ENCODE peak calls at places on chromosomes 5 and 9, in seven cellular contexts. V is GM12878, N is HepG2, T is K562, Y is neural progenitor cell, Z is fibroblast of lung, F is astrocyte. S is an unnamed sample. For H4K20me1, the result is how much of the 10 kb centered on the place peaks cover.

GRCh38 chr9:84402517-84402916 is 62.0 kb upstream of the SLC28A3 start:
- DNase-seq in V (no peak), N (no peak), T (no peak), Y (no peak), Z (no peak), F (no peak), S (no peak)

GRCh38 chr5:103441523-103441922 is 121.1 kb downstream of the NUDT12 start:
- DNase-seq in V (no peak), N (no peak), T (no peak), Y (peak), Z (no peak), F (no peak), S (no peak)

GRCh38 chr9:137453643-137454081 is 5.5 kb downstream of the NSMF start:
- DNase-seq in V (no peak), N (peak), T (peak), Y (peak), Z (peak), F (no peak), S (peak)

GRCh38 chr5:96708600-96708999 is 46.4 kb downstream of the CAST start:
- DNase-seq in V (no peak), N (no peak), T (no peak), Y (no peak), Z (no peak), F (no peak), S (no peak)

GRCh38 chr9:130290353-130291181 is 25.0 kb downstream of the HMCN2 start:
- DNase-seq in V (no peak), N (no peak), T (no peak), Y (no peak), Z (peak), F (peak), S (no peak)

GRCh38 chr5:135185461-135186075 is 151.5 kb upstream of the PITX1 start:
- DNase-seq in V (no peak), N (no peak), T (no peak), Y (no peak), Z (peak), F (peak), S (no peak)

GRCh38 chr9:84070590-84070989 is 90.0 kb downstream of the RMI1 start:
- DNase-seq in V (no peak), N (no peak), T (no peak), Y (no peak), Z (no peak), F (no peak), S (no peak)

GRCh38 chr5:163821142-163821541 is 315.7 kb downstream of the MAT2B start:
- DNase-seq in V (no peak), N (no peak), T (no peak), Y (peak), Z (no peak), F (no peak), S (no peak)

GRCh38 chr5:91052977-91053732 is 330.0 kb downstream of the ARRDC3 start:
- DNase-seq in V (no peak), N (no peak), T (no peak), Y (no peak), Z (peak), F (no peak), S (no peak)

GRCh38 chr5:170314696-170315095 is 17.1 kb upstream of the LCP2 start:
- DNase-seq in V (no peak), N (no peak), T (no peak), Y (no peak), Z (no peak), F (no peak), S (no peak)

GRCh38 chr9:26078706-26079105 is 400.5 kb upstream of the TUSC1 start:
- DNase-seq in V (no peak), N (no peak), T (no peak), Y (no peak), Z (no peak), F (no peak), S (no peak)

GRCh38 chr5:81425569-81425968 is 31.6 kb upstream of the ACOT12 start:
- DNase-seq in V (no peak), N (peak), T (peak), Y (peak), Z (peak), F (peak), S (peak)

GRCh38 chr5:120382813-120383212 is 81.3 kb upstream of the PRR16 start:
- DNase-seq in V (no peak), N (no peak), T (no peak), Y (no peak), Z (no peak), F (no peak), S (no peak)

GRCh38 chr5:16930487-16930886 is 5.6 kb downstream of the MYO10 start:
- DNase-seq in V (no peak), N (no peak), T (no peak), Y (peak), Z (no peak), F (no peak), S (no peak)

GRCh38 chr9:126366366-126367011 is 39.9 kb downstream of the MVB12B start:
- DNase-seq in V (no peak), N (no peak), T (no peak), Y (no peak), Z (peak), F (peak), S (no peak)

GRCh38 chr5:123528059-123528458 is 16.1 kb downstream of the CSNK1G3 start:
- DNase-seq in V (no peak), N (no peak), T (no peak), Y (no peak), Z (no peak), F (no peak), S (no peak)

GRCh38 chr9:104746798-104747197 is 685 bp upstream of the NIPSNAP3A start:
- DNase-seq in V (no peak), N (no peak), T (no peak), Y (no peak), Z (no peak), F (no peak), S (no peak)

GRCh38 chr9:84716217-84716616 is 46.7 kb downstream of the NTRK2 start:
- DNase-seq in V (no peak), N (no peak), T (no peak), Y (no peak), Z (no peak), F (no peak), S (no peak)

GRCh38 chr5:58849995-58850667 is 267.3 kb downstream of the RAB3C start:
- DNase-seq in V (no peak), N (peak), T (peak), Y (peak), Z (peak), F (peak), S (peak)

GRCh38 chr5:178229861-178230260 is 2.7 kb downstream of the PHYKPL start:
- DNase-seq in V (no peak), N (no peak), T (no peak), Y (no peak), Z (no peak), F (no peak), S (no peak)

GRCh38 chr9:123120953-123121352 is 87.5 kb downstream of the GPR21 start:
- DNase-seq in V (no peak), N (no peak), T (no peak), Y (no peak), Z (peak), F (no peak), S (no peak)

GRCh38 chr9:110638381-110638954 is 30.1 kb upstream of the MUSK start:
- DNase-seq in V (no peak), N (no peak), T (no peak), Y (no peak), Z (peak), F (no peak), S (peak)

GRCh38 chr9:76987594-76988200 is 31.8 kb upstream of the FOXB2 start:
- DNase-seq in V (peak), N (peak), T (peak), Y (peak), Z (peak), F (peak), S (peak)

GRCh38 chr5:140977003-140977402 is 10.7 kb downstream of the PCDHAC2 start:
- DNase-seq in V (no peak), N (no peak), T (no peak), Y (no peak), Z (peak), F (no peak), S (no peak)

GRCh38 chr5:140227046-140227445 is 52.1 kb downstream of the CYSTM1 start:
- DNase-seq in V (no peak), N (no peak), T (no peak), Y (no peak), Z (no peak), F (no peak), S (peak)

GRCh38 chr9:38062106-38062497 is 6.9 kb downstream of the SHB start:
- DNase-seq in V (no peak), N (no peak), T (no peak), Y (no peak), Z (no peak), F (no peak), S (no peak)

GRCh38 chr9:38060688-38061087 is 8.3 kb downstream of the SHB start:
- DNase-seq in V (no peak), N (no peak), T (no peak), Y (no peak), Z (no peak), F (no peak), S (no peak)

GRCh38 chr9:38062498-38063362 is 6.3 kb downstream of the SHB start:
- DNase-seq in V (no peak), N (peak), T (peak), Y (no peak), Z (peak), F (peak), S (peak)

GRCh38 chr9:38063363-38063707 is 5.7 kb downstream of the SHB start:
- DNase-seq in V (no peak), N (no peak), T (no peak), Y (no peak), Z (no peak), F (no peak), S (no peak)

DNA sequence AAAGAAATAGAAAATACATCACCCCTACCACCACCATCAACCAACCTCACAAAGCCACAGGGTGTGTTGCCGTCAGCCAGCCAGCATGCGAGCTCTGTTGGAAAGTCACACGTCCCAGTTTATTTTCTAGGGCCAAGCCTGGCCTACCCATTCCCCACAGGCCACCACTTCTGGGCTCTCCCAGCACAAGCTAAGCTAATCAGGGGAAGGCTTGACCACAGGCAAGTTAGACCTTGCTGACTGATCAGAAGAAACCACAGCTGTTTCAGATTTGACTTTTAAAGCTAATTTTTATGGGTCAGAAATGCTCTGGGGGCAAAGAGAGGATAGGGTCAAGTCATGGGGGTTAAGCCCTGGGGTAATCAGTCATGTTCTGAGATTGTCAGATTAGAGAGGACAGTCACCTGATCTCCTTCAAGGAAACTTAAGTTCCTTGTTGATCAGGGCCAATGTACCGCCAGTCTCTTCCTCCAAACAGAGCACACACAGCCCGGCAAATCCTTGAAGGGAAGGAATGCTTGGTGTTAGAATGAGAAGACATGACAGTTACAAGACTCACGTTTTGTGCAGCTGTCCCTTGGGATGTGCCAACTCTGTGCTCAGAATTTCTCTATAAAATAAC is 7.6 kb downstream of the SHB start:
- DNase-seq in V (peak), N (no peak), T (no peak), Y (no peak), Z (no peak), F (no peak), S (no peak)
- H4K20me1 ChIP-seq in V (under half), N (under half), T (half or more), Y (under half), Z (under half), F (half or more), S (half or more)

GRCh38 chr5:73307645-73308346 is 134.8 kb downstream of the TMEM174 start:
- DNase-seq in V (no peak), N (no peak), T (no peak), Y (no peak), Z (no peak), F (no peak), S (no peak)

GRCh38 chr5:73314395-73315195 is 134.0 kb downstream of the FOXD1 start:
- DNase-seq in V (no peak), N (no peak), T (no peak), Y (no peak), Z (peak), F (peak), S (peak)

GRCh38 chr5:73311291-73312110 is 137.1 kb downstream of the FOXD1 start:
- DNase-seq in V (no peak), N (no peak), T (no peak), Y (peak), Z (peak), F (peak), S (peak)

GRCh38 chr5:73312872-73313510 is 135.6 kb downstream of the FOXD1 start:
- DNase-seq in V (no peak), N (no peak), T (no peak), Y (no peak), Z (no peak), F (no peak), S (no peak)

GRCh38 chr5:73312146-73312871 is 136.3 kb downstream of the FOXD1 start:
- DNase-seq in V (no peak), N (no peak), T (peak), Y (peak), Z (peak), F (peak), S (no peak)
- TF ChIP-seq CTCF in V (peak), N (no peak), T (peak), Y (no peak), Z (peak), F (peak), S (no peak)

GRCh38 chr9:89553451-89554020 is 51.3 kb upstream of the GADD45G start:
- DNase-seq in V (no peak), N (no peak), T (no peak), Y (no peak), Z (no peak), F (no peak), S (no peak)

GRCh38 chr9:89558500-89558899 is 46.3 kb upstream of the GADD45G start:
- DNase-seq in V (no peak), N (no peak), T (no peak), Y (no peak), Z (no peak), F (no peak), S (no peak)

GRCh38 chr9:89554307-89554706 is 50.5 kb upstream of the GADD45G start:
- DNase-seq in V (no peak), N (no peak), T (no peak), Y (no peak), Z (no peak), F (no peak), S (no peak)

GRCh38 chr9:89555016-89555415 is 49.8 kb upstream of the GADD45G start:
- DNase-seq in V (no peak), N (no peak), T (no peak), Y (no peak), Z (no peak), F (no peak), S (no peak)

DNA sequence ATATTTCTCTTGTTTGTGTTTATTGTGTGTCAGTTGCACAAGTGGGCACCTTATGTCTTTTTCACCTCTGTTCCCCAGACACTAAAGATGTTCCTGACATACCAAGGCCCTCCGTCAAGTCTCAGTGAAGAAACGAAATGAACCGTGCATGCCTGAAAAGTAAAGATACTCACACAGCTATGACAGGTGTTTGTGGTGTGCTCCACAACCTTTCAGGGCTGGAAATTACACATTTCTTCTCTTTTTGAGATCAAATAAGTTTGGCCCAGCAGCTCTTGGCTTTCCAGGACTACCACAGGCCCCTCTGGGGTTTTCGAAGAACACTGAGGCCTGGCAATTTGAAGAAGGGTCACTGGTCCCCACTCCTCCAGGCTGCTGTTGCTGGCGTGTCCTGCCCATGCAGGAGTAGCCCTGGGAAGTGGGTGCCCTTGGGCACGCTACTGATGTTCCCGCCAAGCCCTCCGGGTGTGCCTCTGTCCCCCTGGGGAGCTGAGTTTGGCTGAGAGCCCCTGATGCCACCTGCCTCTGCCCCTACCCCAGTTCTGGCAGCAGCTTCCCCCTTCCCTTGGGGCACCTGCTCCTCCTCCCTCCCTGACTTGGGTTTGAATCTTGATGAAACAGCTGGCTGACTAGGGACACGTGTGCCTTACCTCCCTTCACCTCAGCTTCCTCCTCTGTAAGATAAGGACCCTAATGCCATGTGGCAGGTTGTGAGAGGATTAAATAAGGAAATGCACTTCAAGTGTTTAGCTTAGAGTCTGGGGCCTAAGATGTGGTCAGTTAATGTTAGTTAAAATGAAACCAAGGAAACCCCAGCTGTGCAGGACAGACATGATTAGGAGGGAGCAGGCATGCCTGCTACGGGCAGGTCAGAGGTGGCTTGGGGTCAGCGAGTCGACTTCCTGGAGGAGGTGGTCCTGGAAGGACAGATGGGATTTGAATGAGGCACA is 49.1 kb upstream of the GADD45G start:
- DNase-seq in V (peak), N (no peak), T (no peak), Y (no peak), Z (no peak), F (no peak), S (no peak)
- H3K4me2 ChIP-seq in V (peak), N (peak), T (no peak), Y (no peak), Z (no peak), F (no peak), S (no peak)

DNA sequence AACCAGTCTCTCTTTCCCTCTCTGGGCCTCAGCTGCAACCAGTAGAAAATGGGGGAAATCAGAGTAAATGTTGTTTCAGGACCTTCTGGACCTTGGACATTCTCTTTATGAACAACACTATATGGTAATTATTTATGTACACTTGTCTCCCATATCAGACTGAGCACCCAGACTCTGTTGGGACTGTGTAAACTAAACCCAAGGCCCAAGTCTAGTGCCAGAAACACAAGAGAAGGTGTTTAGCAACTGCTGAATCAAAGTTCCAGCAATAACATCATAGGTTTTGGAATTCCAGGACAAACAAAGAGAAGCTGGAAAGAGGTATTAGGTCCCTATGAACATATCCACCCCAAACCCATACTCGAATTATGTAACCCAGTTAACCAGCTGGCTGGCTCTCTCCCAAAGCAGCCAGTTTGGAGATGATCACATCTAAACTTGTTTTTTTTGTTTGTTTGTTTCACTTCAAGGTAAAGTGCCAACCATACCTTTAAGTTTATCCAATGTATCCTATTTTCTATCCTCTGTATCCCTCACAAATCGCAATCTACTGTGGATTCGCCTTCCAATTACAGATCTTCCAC is 1.9 kb upstream of the RNF38 start:
- DNase-seq in V (no peak), N (peak), T (no peak), Y (no peak), Z (no peak), F (no peak), S (no peak)
- H4K20me1 ChIP-seq in V (under half), N (under half), T (under half), Y (half or more), Z (under half), F (under half), S (under half)

DNA sequence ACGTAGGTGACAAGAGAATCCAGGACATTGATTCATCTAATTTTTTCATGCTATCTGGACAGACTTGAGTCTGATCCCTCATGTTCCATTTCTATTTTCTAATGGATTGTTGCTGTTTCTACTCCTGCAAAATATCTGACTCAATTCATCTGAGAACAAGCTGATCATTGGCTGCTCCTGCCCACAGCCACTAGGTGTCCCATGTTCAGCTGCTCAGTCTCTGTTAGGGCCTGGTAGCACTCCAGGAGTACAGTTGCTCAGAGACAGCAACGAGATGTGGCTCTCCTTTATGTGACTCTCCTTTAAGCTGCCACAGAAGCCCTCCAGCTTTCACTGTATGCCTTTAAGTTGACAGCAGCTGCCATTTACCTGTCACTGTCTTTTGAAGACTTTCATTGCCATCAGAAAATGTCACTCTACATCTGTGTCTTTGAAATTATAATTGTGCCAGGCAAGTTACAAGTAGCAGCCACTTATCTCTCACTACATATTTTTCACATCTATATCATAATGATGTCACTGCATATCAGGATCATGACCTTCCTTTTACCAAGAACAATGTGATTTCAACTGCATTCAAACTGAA is 1944.2 kb upstream of the NUDT12 start:
- DNase-seq in V (no peak), N (peak), T (peak), Y (peak), Z (peak), F (no peak), S (peak)
- TF ChIP-seq CTCF in V (peak), N (peak), T (peak), Y (peak), Z (peak), F (peak), S (peak)

S was measured in PC-3.